ENCODE peak calls at places on chromosomes 16 and 17, in six cellular contexts. Y is MM.1S, Q is AG04450, G is ovary, U is Peyer's patch, J is adrenal gland. F is an unnamed sample.

GRCh38 chr17:39954876-39955275 is 7.9 kb upstream of the GSDMA start:
- DNase-seq in Y (no peak), Q (no peak), G (no peak), U (no peak), J (no peak), F (peak; percentile 27)

GRCh38 chr17:2380225-2380922 is 20.5 kb downstream of the MNT start:
- DNase-seq in Y (no peak), Q (no peak), G (no peak), U (no peak), J (no peak), F (peak; percentile 57)

GRCh38 chr17:32015245-32016013 is 8.2 kb downstream of the LRRC37B start:
- DNase-seq in Y (no peak), Q (no peak), G (no peak), U (no peak), J (no peak), F (no peak)

GRCh38 chr16:83769397-83770008 is 38.3 kb upstream of the HSBP1 start:
- DNase-seq in Y (no peak), Q (no peak), G (no peak), U (no peak), J (peak; percentile 25), F (no peak)

GRCh38 chr16:17474572-17474971 is 3.8 kb upstream of the XYLT1 start:
- DNase-seq in Y (no peak), Q (no peak), G (no peak), U (no peak), J (no peak), F (no peak)

GRCh38 chr16:70526403-70526802 is 2.8 kb downstream of the SF3B3 start:
- DNase-seq in Y (no peak), Q (no peak), G (no peak), U (no peak), J (no peak), F (no peak)

GRCh38 chr16:61409604-61410003 is 626.6 kb downstream of the CDH8 start:
- DNase-seq in Y (peak; percentile 36), Q (no peak), G (no peak), U (no peak), J (no peak), F (no peak)

GRCh38 chr16:74896389-74897370 is 88.2 kb downstream of the WDR59 start:
- DNase-seq in Y (no peak), Q (no peak), G (no peak), U (no peak), J (peak; percentile 64), F (no peak)

GRCh38 chr17:43936434-43936833 is 5.8 kb downstream of the PPY start:
- DNase-seq in Y (no peak), Q (no peak), G (no peak), U (no peak), J (no peak), F (no peak)

GRCh38 chr16:51017969-51018368 is 133.1 kb downstream of the SALL1 start:
- DNase-seq in Y (no peak), Q (no peak), G (no peak), U (no peak), J (no peak), F (no peak)

GRCh38 chr17:65797809-65798208 is 236.4 kb upstream of the AXIN2 start:
- DNase-seq in Y (no peak), Q (no peak), G (no peak), U (no peak), J (no peak), F (peak; percentile 48)

GRCh38 chr17:79997004-79997673 is 38.5 kb downstream of the TBC1D16 start:
- DNase-seq in Y (no peak), Q (no peak), G (no peak), U (no peak), J (no peak), F (no peak)

GRCh38 chr17:16342979-16343378 is 10.3 kb downstream of the CENPV start:
- DNase-seq in Y (no peak), Q (peak; percentile 29), G (no peak), U (no peak), J (peak; percentile 83), F (peak; percentile 20)

GRCh38 chr17:69523252-69523861 is 108.9 kb downstream of the MAP2K6 start:
- DNase-seq in Y (peak; percentile 72), Q (peak; percentile 24), G (no peak), U (no peak), J (no peak), F (peak; percentile 52)

GRCh38 chr16:21702259-21702658 is 38.5 kb downstream of the OTOA start:
- DNase-seq in Y (no peak), Q (no peak), G (no peak), U (no peak), J (no peak), F (no peak)

GRCh38 chr17:40910441-40910841 is 25.4 kb upstream of the KRT20 start:
- DNase-seq in Y (peak; percentile 18), Q (no peak), G (no peak), U (no peak), J (no peak), F (no peak)

GRCh38 chr17:50204431-50204830 is 3.0 kb upstream of the COL1A1 start:
- DNase-seq in Y (no peak), Q (no peak), G (peak; percentile 33), U (peak; percentile 3), J (no peak), F (no peak)

GRCh38 chr17:80034654-80034976 is 1.1 kb downstream of the TBC1D16 start:
- DNase-seq in Y (no peak), Q (no peak), G (no peak), U (no peak), J (no peak), F (no peak)

GRCh38 chr16:1309888-1310831 is 724 bp downstream of the UBE2I start:
- DNase-seq in Y (peak; percentile 36), Q (no peak), G (peak; percentile 87), U (peak; percentile 67), J (peak; percentile 77), F (no peak)

GRCh38 chr16:24609740-24610420 is 70.5 kb downstream of the RBBP6 start:
- DNase-seq in Y (no peak), Q (no peak), G (peak; percentile 67), U (peak; percentile 52), J (peak; percentile 76), F (peak; percentile 78)

GRCh38 chr16:21301168-21301894 is 23.2 kb upstream of the CRYM start:
- DNase-seq in Y (peak; percentile 59), Q (no peak), G (peak; percentile 64), U (peak; percentile 85), J (peak; percentile 77), F (peak; percentile 91)

DNA sequence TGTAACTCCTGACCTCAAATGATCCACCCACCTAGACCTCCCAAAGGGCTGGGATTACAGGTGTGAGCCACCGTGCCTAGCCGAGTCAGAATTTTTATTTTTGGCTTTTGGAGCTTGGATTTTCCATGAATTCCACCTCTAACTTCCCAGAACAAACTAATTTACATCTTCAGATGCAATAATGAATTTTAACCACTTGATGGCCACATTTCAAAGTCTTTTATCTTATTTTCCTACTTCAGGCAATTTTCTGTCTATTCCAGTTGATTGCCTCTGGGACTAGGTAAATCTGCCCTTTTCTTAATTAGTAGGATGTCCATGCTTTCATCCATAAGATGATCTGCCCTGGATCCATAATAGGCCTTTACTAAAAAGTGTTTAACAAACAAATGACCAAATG is 156.4 kb upstream of the ANKFN1 start:
- DNase-seq in Y (no peak), Q (no peak), G (no peak), U (no peak), J (no peak), F (no peak)
- TF ChIP-seq CTCF in Y (no peak), Q (no peak), G (no peak), U (no peak), J (no peak), F (no peak)

DNA sequence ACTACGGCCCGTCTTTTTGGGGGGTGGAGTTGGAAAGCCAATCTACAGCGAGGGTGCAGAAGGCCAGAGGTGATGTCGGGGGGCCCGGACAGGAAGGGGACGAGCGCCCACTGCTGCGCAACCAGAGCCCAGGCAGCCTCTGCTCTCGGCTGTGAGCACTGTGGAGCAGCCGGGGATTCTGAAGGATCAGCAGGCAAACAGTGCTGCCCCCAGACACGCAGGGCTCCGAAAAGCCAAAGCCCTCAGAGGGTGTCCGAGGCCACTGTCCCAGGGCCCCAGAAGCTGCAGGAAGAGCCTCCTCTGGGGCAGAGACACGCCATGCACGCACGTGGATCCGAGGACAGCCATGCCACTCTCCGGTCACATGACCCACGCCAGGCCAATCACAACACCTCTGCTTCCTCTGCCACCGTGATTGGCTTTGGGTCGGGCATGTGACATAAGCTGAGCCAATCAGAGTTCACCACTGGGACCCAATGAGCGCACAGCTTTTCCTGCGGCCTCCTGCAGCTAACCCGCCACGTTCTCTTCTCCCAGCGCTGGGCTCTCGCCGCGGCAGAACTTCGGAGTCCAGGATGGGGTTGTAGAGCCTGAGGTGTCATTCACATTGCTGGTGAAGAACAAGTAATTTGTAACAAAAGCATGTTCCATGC is 40.7 kb downstream of the ACTG1 start:
- DNase-seq in Y (peak; percentile 33), Q (no peak), G (peak; percentile 76), U (no peak), J (peak; percentile 54), F (peak; percentile 74)
- H3K4me3 ChIP-seq in Y (no peak overlapping the region), Q (no peak overlapping the region), G (peak overlapping the region; percentile 34), U (no peak overlapping the region), J (no peak overlapping the region), F (no peak overlapping the region)

GRCh38 chr16:62883526-62883925 is 847.3 kb upstream of the CDH8 start:
- DNase-seq in Y (no peak), Q (no peak), G (no peak), U (no peak), J (no peak), F (no peak)
- H3K27me3 ChIP-seq in Y (no peaks in the 10 kb centered on the region), Q (no peaks in the 10 kb centered on the region), G (peaks cover 4% of the 10 kb centered on the region), U (no peaks in the 10 kb centered on the region), J (no peaks in the 10 kb centered on the region), F (peaks cover 20% of the 10 kb centered on the region)

DNA sequence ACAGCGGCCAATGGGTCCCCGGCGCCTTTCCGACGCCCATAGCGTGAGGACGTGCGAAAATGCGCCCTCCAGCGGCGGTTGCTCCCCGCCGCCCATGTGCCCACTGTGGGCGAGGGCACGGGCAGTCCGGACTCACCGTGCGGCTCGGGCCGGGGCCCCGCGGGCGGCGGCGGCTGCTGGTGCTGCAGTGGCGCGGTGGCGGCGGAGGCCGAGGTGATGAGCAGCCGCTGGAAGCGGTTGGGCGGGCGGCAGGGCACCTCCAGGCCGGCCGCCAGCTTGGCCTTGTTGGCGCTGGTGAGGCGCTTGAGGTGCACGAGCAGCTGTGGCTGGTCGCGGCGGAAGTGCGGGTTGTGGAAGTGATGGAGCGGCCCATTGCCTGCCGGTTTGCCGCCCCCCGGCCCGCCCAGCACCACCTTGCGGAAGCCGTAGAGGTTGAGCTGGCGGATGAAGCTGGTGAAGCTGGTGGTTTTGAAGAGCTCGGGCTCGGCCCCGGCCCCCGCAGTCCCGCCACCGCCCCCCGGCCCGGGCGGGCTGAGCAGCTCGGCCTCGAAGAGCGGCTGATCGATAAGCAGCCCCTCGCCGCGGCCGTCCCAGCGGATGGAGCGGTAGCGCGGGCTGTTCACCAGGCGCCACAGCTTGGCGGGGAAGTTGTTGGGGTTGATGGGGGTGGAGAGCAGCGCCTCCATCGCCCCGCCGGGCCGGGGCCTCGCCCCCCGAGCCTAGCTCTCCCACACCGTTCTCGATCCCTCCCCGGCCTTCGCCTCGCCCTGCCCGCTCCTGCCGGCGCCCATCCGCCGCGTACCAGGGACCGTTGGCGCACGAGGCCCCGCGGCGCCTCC is at the start of gene HSF5:
- DNase-seq in Y (no peak), Q (no peak), G (peak; percentile 47), U (no peak), J (no peak), F (no peak)
- TF ChIP-seq CTCF in Y (no peak), Q (no peak), G (no peak), U (no peak), J (no peak), F (no peak)